ENCODE peak calls at places on chromosome 17, in six cellular contexts. One of them, this sample, is unnamed.

GRCh38 chr17:48598727-48599126 is 5.1 kb upstream of the HOXB5 start:
- DNase-seq in tibial nerve: no peak
- DNase-seq in small intestine: no peak
- DNase-seq in CD8-positive, alpha-beta T cell: no peak
- DNase-seq in uterus: no peak
- DNase-seq in A549: no peak
- DNase-seq in this sample: no peak

GRCh38 chr17:46154151-46154816 is 38.9 kb downstream of the KANSL1 start:
- DNase-seq in tibial nerve: no peak
- DNase-seq in small intestine: no peak
- DNase-seq in CD8-positive, alpha-beta T cell: no peak
- DNase-seq in uterus: no peak
- DNase-seq in A549: no peak
- DNase-seq in this sample: no peak

GRCh38 chr17:17626151-17626805 is 34.8 kb upstream of the PEMT start:
- DNase-seq in tibial nerve: no peak
- DNase-seq in small intestine: no peak
- DNase-seq in CD8-positive, alpha-beta T cell: no peak
- DNase-seq in uterus: no peak
- DNase-seq in A549: no peak
- DNase-seq in this sample: no peak

GRCh38 chr17:64171041-64171440 is 41.1 kb upstream of the ERN1 start:
- DNase-seq in tibial nerve: no peak
- DNase-seq in small intestine: no peak
- DNase-seq in CD8-positive, alpha-beta T cell: no peak
- DNase-seq in uterus: no peak
- DNase-seq in A549: no peak
- DNase-seq in this sample: peak

GRCh38 chr17:12744298-12744697 is 45.0 kb upstream of the ARHGAP44 start:
- DNase-seq in tibial nerve: no peak
- DNase-seq in small intestine: peak
- DNase-seq in CD8-positive, alpha-beta T cell: no peak
- DNase-seq in uterus: no peak
- DNase-seq in A549: no peak
- DNase-seq in this sample: peak

GRCh38 chr17:28470266-28471126 is 2.9 kb upstream of the SLC13A2 start:
- DNase-seq in tibial nerve: no peak
- DNase-seq in small intestine: peak
- DNase-seq in CD8-positive, alpha-beta T cell: no peak
- DNase-seq in uterus: no peak
- DNase-seq in A549: no peak
- DNase-seq in this sample: peak

GRCh38 chr17:29918922-29919856 is 10.8 kb downstream of the SSH2 start:
- DNase-seq in tibial nerve: no peak
- DNase-seq in small intestine: no peak
- DNase-seq in CD8-positive, alpha-beta T cell: no peak
- DNase-seq in uterus: no peak
- DNase-seq in A549: no peak
- DNase-seq in this sample: no peak

GRCh38 chr17:50146230-50146926 is 4.1 kb downstream of the PPP1R9B start:
- DNase-seq in tibial nerve: no peak
- DNase-seq in small intestine: no peak
- DNase-seq in CD8-positive, alpha-beta T cell: no peak
- DNase-seq in uterus: no peak
- DNase-seq in A549: no peak
- DNase-seq in this sample: no peak

GRCh38 chr17:79983456-79983855 is 52.2 kb downstream of the TBC1D16 start:
- DNase-seq in tibial nerve: no peak
- DNase-seq in small intestine: no peak
- DNase-seq in CD8-positive, alpha-beta T cell: no peak
- DNase-seq in uterus: no peak
- DNase-seq in A549: no peak
- DNase-seq in this sample: no peak

GRCh38 chr17:54968954-54969400 is 412 bp downstream of the STXBP4 start:
- DNase-seq in tibial nerve: no peak
- DNase-seq in small intestine: no peak
- DNase-seq in CD8-positive, alpha-beta T cell: no peak
- DNase-seq in uterus: no peak
- DNase-seq in A549: no peak
- DNase-seq in this sample: peak

GRCh38 chr17:10837987-10838386 is at the start of gene PIRT:
- DNase-seq in tibial nerve: no peak
- DNase-seq in small intestine: no peak
- DNase-seq in CD8-positive, alpha-beta T cell: no peak
- DNase-seq in uterus: no peak
- DNase-seq in A549: no peak
- DNase-seq in this sample: no peak

GRCh38 chr17:55726440-55726839 is 3.8 kb upstream of the TMEM100 start:
- DNase-seq in tibial nerve: peak
- DNase-seq in small intestine: no peak
- DNase-seq in CD8-positive, alpha-beta T cell: no peak
- DNase-seq in uterus: peak
- DNase-seq in A549: peak
- DNase-seq in this sample: peak

GRCh38 chr17:27216836-27217235 is 77.1 kb upstream of the WSB1 start:
- DNase-seq in tibial nerve: no peak
- DNase-seq in small intestine: peak
- DNase-seq in CD8-positive, alpha-beta T cell: no peak
- DNase-seq in uterus: no peak
- DNase-seq in A549: no peak
- DNase-seq in this sample: no peak

GRCh38 chr17:50630524-50631194 is 4.0 kb upstream of the ABCC3 start:
- DNase-seq in tibial nerve: no peak
- DNase-seq in small intestine: peak
- DNase-seq in CD8-positive, alpha-beta T cell: peak
- DNase-seq in uterus: no peak
- DNase-seq in A549: peak
- DNase-seq in this sample: no peak

GRCh38 chr17:15371731-15372130 is 30.3 kb upstream of the TEKT3 start:
- DNase-seq in tibial nerve: no peak
- DNase-seq in small intestine: no peak
- DNase-seq in CD8-positive, alpha-beta T cell: no peak
- DNase-seq in uterus: no peak
- DNase-seq in A549: no peak
- DNase-seq in this sample: no peak

GRCh38 chr17:73841431-73842060 is 197.3 kb upstream of the SDK2 start:
- DNase-seq in tibial nerve: no peak
- DNase-seq in small intestine: no peak
- DNase-seq in CD8-positive, alpha-beta T cell: no peak
- DNase-seq in uterus: no peak
- DNase-seq in A549: peak
- DNase-seq in this sample: peak

DNA sequence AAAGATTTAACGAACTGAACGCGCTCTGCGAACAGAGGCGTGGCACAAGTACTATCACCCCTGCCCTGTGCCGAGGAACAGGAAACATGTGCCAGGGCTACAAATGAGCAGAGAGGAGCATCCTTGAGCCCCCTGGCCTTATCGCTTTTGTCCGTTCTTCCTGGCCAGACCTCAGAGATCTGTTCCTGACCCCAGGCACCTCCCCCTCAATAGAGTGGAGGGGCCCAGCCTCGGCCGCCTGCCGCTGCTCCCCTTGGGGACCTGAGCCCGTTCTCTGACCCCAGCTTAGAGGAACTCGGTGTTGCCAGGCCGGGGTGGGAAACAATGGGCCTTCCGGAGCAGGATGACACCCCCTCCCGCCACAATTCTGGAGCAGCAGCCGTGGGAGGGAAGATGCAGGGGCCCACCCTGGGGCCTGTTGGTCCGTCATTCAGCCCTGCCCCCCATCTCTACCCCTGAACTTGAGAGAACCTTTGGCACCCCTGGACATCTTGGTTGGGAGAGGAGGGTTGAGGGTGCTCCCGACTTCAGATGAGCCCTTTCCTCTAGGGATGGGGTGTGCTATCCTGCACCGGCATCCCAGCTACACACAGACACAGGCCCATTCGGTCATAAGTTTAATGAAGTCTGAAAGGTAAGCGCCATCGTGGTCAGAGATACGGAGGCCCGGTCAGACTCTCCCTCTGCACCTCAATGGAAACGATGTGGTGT is 1.1 kb downstream of the NAA38 start:
- DNase-seq in tibial nerve: peak
- DNase-seq in small intestine: no peak
- DNase-seq in CD8-positive, alpha-beta T cell: no peak
- DNase-seq in uterus: peak
- DNase-seq in A549: no peak
- DNase-seq in this sample: peak
- H3K27ac ChIP-seq in tibial nerve: peak
- H3K27ac ChIP-seq in small intestine: peak
- H3K27ac ChIP-seq in CD8-positive, alpha-beta T cell: peak
- H3K27ac ChIP-seq in uterus: peak
- H3K27ac ChIP-seq in A549: peak
- H3K27ac ChIP-seq in this sample: peak

DNA sequence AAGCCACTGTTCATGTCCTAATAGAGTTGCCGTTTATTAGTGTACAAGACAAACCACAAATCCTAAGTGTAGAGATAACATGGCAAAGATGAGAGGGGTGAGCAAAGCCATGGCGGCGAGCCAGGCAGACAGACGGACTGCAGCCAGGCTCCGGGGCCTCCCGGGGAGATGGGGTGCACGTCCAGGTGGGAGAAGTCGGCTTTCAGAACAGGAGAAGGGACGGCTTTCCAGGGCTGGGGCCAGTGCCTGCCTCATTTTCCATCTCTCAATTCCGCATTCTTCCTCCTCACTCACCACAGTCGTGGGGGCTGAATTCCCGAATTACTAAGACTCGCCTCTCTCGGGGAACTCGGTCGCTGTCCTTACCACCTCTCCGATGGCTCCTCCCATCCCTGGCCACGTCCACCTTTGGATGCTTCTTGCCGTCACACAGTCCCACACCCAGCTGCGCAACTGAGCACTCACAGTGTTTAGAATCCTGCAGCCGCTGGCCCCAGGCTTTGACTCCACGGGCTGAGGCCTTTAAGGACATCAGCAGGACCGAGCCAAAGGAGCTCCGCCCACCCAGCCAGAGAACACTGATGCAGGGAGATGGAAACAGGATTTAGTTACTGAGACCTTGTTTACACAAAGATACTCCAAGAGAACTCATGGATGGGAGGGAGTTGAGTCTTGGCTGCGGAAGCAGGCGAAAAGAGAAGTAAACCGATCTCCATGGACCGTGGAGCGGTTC is 59.7 kb downstream of the RNF112 start:
- DNase-seq in tibial nerve: peak
- DNase-seq in small intestine: no peak
- DNase-seq in CD8-positive, alpha-beta T cell: no peak
- DNase-seq in uterus: peak
- DNase-seq in A549: no peak
- DNase-seq in this sample: no peak
- H3K4me3 ChIP-seq in tibial nerve: peak
- H3K4me3 ChIP-seq in small intestine: no peak
- H3K4me3 ChIP-seq in CD8-positive, alpha-beta T cell: no peak
- H3K4me3 ChIP-seq in uterus: peak
- H3K4me3 ChIP-seq in A549: no peak
- H3K4me3 ChIP-seq in this sample: peak

GRCh38 chr17:42203354-42203753 is 9.1 kb upstream of the GHDC start:
- DNase-seq in tibial nerve: no peak
- DNase-seq in small intestine: peak
- DNase-seq in CD8-positive, alpha-beta T cell: no peak
- DNase-seq in uterus: no peak
- DNase-seq in A549: no peak
- DNase-seq in this sample: no peak

GRCh38 chr17:42202696-42203095 is 8.4 kb upstream of the GHDC start:
- DNase-seq in tibial nerve: no peak
- DNase-seq in small intestine: no peak
- DNase-seq in CD8-positive, alpha-beta T cell: no peak
- DNase-seq in uterus: no peak
- DNase-seq in A549: no peak
- DNase-seq in this sample: peak

GRCh38 chr17:42201155-42201772 is 7.0 kb upstream of the GHDC start:
- DNase-seq in tibial nerve: no peak
- DNase-seq in small intestine: peak
- DNase-seq in CD8-positive, alpha-beta T cell: no peak
- DNase-seq in uterus: no peak
- DNase-seq in A549: no peak
- DNase-seq in this sample: no peak

GRCh38 chr17:42200702-42201101 is 6.4 kb upstream of the GHDC start:
- DNase-seq in tibial nerve: no peak
- DNase-seq in small intestine: peak
- DNase-seq in CD8-positive, alpha-beta T cell: no peak
- DNase-seq in uterus: no peak
- DNase-seq in A549: no peak
- DNase-seq in this sample: peak

DNA sequence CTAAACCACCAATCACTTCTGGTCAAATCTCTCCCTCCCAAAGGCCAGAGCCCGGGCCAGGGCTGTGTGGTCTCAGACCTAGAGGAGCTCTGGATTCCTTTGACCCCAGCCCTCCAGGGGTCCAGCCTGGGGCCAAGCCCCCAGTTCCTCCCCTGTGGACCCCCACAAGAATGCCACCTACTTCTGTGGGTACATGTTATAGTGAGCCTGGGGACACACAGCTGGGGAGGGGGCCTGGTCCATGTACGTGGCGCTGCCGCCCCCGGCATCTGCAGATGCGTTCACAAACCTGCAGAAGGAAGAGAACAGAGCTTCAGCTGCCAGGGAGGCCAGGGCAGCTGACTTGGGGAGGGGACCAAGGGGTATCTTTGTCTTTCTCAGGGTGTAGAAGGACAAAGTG is 7.9 kb upstream of the GHDC start:
- DNase-seq in tibial nerve: no peak
- DNase-seq in small intestine: no peak
- DNase-seq in CD8-positive, alpha-beta T cell: no peak
- DNase-seq in uterus: no peak
- DNase-seq in A549: no peak
- DNase-seq in this sample: no peak
- H3K27ac ChIP-seq in tibial nerve: no peak
- H3K27ac ChIP-seq in small intestine: no peak
- H3K27ac ChIP-seq in CD8-positive, alpha-beta T cell: no peak
- H3K27ac ChIP-seq in uterus: no peak
- H3K27ac ChIP-seq in A549: no peak
- H3K27ac ChIP-seq in this sample: no peak

DNA sequence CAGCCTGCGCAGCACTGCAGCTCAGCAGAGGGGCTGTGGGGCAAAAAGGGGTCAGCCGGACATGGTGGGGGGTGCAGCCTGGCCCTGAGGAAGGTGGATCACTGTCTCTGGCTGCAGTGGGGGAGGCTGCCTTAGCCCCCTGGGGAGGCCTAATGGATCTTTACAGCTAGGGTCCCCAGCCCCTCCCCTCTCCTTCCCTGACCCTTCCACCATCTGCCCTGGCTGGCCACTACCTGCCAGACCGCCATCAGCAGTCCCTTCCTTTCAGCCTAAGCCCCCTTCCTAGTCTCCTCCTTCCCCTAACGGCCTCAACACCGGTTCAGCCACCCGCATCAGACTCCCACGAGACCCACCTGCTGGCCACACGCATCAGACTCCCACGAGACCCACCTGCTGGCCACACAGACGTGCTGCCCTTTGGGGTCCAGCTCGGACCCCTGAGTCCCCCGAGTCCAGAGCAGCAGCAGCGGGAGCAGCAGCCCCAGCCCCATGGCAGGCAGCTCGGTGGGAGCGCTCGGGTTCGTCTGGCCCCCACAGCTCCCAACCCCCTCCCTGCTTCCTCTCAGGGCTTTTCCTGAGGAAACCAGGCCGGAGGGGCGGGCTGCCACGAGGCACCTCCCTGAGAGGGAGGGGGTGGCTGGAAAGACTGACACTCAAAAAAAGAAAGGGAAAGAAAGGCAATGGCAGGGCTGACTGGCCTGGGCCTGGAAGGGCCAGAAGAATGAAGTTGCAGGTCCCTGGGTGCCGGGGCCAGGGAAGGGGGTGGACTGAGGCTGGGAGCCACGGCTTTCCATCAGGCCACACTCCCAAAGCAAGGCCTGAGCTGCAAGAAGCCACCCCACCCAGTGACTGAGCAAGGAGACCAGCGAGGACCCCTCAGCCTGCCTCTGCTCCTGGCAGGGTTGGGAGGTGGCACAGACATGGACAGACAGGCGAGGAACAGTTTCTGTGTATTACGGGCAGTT is at the start of gene SCARF1:
- DNase-seq in tibial nerve: no peak
- DNase-seq in small intestine: no peak
- DNase-seq in CD8-positive, alpha-beta T cell: no peak
- DNase-seq in uterus: peak
- DNase-seq in A549: no peak
- DNase-seq in this sample: no peak
- H3K4me3 ChIP-seq in tibial nerve: peak
- H3K4me3 ChIP-seq in small intestine: no peak
- H3K4me3 ChIP-seq in CD8-positive, alpha-beta T cell: no peak
- H3K4me3 ChIP-seq in uterus: peak
- H3K4me3 ChIP-seq in A549: no peak
- H3K4me3 ChIP-seq in this sample: no peak

This sample was measured in fibroblast of lung.